ENCODE peak calls at places on chromosomes 3 and 15, in five cellular contexts. X, T, N, S and D are unnamed samples.

GRCh38 chr3:108117245-108117644 is 26.4 kb upstream of the CD47 start:
- DNase-seq in X (no peak), T (no peak), N (no peak), S (no peak), D (no peak)

GRCh38 chr3:60742606-60743145 is 508.6 kb downstream of the FHIT start:
- DNase-seq in X (no peak), T (no peak), N (no peak), S (no peak), D (no peak)

GRCh38 chr3:47113669-47114365 is 50.1 kb downstream of the SETD2 start:
- DNase-seq in X (no peak), T (no peak), N (no peak), S (no peak), D (no peak)

GRCh38 chr15:48766196-48766595 is 44.7 kb downstream of the CEP152 start:
- DNase-seq in X (no peak), T (no peak), N (peak), S (no peak), D (no peak)

GRCh38 chr15:64247535-64247905 is 84.7 kb upstream of the PPIB start:
- DNase-seq in X (no peak), T (no peak), N (no peak), S (no peak), D (no peak)

GRCh38 chr3:170350515-170351413 is 6.8 kb upstream of the SKIL start:
- DNase-seq in X (peak), T (no peak), N (no peak), S (no peak), D (no peak)

GRCh38 chr3:126152931-126153694 is 27.3 kb downstream of the ALDH1L1 start:
- DNase-seq in X (no peak), T (peak), N (no peak), S (peak), D (no peak)

GRCh38 chr15:88613074-88613944 is 7.8 kb upstream of the AEN start:
- DNase-seq in X (no peak), T (no peak), N (no peak), S (no peak), D (no peak)

GRCh38 chr3:46348811-46349482 is 5.0 kb upstream of the CCR2 start:
- DNase-seq in X (no peak), T (no peak), N (no peak), S (no peak), D (no peak)

GRCh38 chr15:74845208-74845568 is 2.2 kb upstream of the ULK3 start:
- DNase-seq in X (no peak), T (no peak), N (no peak), S (no peak), D (no peak)

GRCh38 chr3:127961963-127962362 is 46.9 kb downstream of the KBTBD12 start:
- DNase-seq in X (no peak), T (no peak), N (no peak), S (no peak), D (no peak)

GRCh38 chr3:64078966-64079365 is 55.7 kb upstream of the PSMD6 start:
- DNase-seq in X (no peak), T (no peak), N (no peak), S (no peak), D (peak)

DNA sequence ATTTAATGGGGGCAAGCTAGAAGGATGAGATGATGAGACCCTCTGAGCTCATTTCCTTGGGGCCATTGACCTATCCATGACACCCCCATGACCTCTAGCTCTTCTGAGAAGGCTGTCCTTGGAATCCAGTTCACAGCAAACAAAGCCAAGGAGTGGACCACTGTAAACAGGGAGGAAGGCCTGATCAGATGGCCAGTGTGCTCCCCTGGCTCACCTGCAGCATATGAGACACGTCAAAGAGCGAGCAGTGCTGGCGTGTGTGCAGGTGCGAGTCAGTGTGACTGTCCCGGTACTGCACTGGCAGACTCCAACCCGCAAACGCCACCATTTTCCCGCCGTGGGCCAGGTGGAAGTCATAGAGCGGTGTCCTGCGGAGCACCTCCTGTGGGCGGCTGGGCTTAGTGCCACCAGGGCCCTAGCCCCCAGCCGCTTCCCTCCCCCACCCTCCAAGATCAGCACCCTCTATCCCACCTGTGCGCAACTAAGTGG is 339 bp downstream of the AMT start:
- DNase-seq in X (no peak), T (no peak), N (peak), S (peak), D (no peak)
- TF ChIP-seq POLR2A in X (no peak), T (no peak), N (no peak), S (no peak), D (no peak)

GRCh38 chr3:49533786-49534519 is 20.3 kb upstream of the BSN start:
- DNase-seq in X (peak), T (peak), N (no peak), S (no peak), D (no peak)

GRCh38 chr3:49535971-49536874 is 18.1 kb upstream of the BSN start:
- DNase-seq in X (no peak), T (no peak), N (no peak), S (no peak), D (no peak)

GRCh38 chr3:49536875-49537533 is 17.3 kb upstream of the BSN start:
- DNase-seq in X (no peak), T (no peak), N (no peak), S (no peak), D (no peak)

GRCh38 chr3:49534581-49535495 is 19.4 kb upstream of the BSN start:
- DNase-seq in X (no peak), T (peak), N (peak), S (no peak), D (no peak)

DNA sequence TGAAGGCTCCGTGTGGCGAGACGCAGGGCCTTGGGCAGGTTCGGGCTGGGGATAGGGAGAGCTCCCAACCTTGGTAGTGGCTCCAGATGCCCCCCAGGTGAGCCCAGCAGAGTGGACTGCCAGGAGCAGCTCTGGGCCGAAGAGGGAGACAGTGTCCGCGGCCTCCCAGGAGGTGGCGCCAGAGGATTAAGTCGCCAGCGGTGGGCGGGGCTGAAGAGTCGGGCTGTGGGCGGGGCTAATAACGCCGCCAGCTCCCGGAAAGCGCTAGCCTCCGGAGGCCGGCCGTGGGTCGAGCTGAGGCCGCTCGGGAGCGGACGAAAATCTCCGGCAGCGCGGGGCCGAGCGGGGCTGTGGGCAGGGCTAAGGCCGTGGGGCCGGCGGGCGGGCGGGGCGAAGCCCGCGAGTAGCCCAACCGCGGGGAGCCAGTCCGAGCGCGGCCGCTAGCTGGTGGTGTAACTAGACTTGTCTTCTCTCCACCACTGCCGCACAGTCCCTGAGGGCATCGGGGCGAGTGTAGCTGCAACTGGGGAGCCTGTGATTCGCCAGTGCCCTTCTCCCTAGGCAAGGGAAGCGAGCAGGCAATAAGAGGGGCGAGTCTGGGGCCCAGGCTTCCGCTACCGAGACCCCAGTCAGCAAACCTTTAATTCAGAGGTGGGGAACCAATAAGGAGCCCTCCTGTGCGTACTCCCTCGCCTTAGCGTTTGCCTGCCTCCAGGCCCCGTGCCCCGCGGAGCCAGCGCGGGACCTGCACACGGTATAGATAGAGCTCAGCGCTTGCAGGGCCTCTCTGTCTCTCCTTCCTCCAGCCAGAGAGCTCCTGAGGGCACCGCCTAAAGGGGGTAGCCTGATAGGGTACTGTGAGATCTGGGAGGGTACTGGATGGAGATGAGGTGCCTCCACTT is 14.4 kb upstream of the BSN start:
- DNase-seq in X (peak), T (peak), N (peak), S (peak), D (peak)
- TF ChIP-seq POLR2A in X (peak), T (peak), N (peak), S (no peak), D (no peak)

DNA sequence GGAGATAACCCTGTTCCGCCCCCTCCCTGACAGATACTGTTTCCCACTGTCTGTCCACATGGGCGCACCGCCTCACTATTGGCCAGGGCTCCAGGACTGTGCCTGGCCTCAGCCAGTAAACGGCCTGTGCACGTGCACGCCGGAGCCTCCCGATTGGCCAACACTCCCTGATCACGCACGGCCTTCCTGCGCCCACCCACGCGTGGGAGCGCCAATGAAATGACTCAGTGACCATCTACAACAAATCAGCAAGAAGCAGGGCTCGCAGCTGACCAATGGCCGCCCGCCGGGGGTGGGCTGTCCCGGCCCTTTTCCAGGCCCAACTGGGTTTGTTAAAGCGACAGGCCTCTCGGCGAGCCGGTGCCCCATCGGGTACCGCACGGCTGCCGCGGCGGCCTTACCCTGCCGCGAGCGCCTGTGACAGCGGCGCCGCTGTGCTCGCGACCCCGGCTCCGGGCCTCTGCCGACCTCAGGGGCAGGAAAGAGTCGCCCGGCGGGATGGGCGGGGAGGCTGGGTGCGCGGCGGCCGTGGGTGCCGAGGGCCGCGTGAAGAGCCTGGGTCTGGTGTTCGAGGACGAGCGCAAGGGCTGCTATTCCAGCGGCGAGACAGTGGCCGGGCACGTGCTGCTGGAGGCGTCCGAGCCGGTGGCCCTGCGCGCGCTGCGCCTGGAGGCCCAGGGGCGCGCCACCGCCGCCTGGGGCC is at the start of gene ARRDC4:
- DNase-seq in X (peak), T (peak), N (peak), S (peak), D (peak)
- TF ChIP-seq POLR2A in X (peak), T (peak), N (peak), S (peak), D (peak)

GRCh38 chr3:147409143-147410121 is at the start of gene ZIC1:
- DNase-seq in X (no peak), T (no peak), N (no peak), S (no peak), D (no peak)
- TF ChIP-seq POLR2A in X (no peak), T (no peak), N (no peak), S (no peak), D (no peak)